ENCODE peak calls at places on chromosomes 13 and 19, in nine cellular contexts. E, Z, N, I, P, G, T, V and L are unnamed samples.

GRCh38 chr19:11708457-11708856 is 30.3 kb downstream of the ZNF823 start:
- DNase-seq in P (peak; percentile 14), E (no peak), I (no peak), T (no peak), V (no peak), Z (no peak), N (no peak), G (no peak), L (no peak)

GRCh38 chr13:63408227-63409202 is 1992.9 kb upstream of the PCDH20 start:
- DNase-seq in P (no peak), T (no peak), V (no peak), I (no peak), G (no peak), N (no peak), Z (peak; percentile 44), E (no peak), L (peak; percentile 94)

GRCh38 chr13:99307247-99307646 is at the start of gene GPR183:
- DNase-seq in E (no peak), I (no peak), G (no peak), P (peak; percentile 67), N (no peak), V (no peak), Z (no peak), T (no peak), L (no peak)

GRCh38 chr19:46115396-46116109 is 8.9 kb downstream of the IGFL3 start:
- DNase-seq in Z (peak; percentile 4), N (peak; percentile 31), V (peak; percentile 97), G (no peak), T (peak; percentile 85), I (no peak), P (peak; percentile 43), E (no peak), L (peak; percentile 77)

GRCh38 chr19:54451331-54451871 is 2.4 kb downstream of the LENG8 start:
- DNase-seq in Z (no peak), E (no peak), P (peak; percentile 82), T (peak; percentile 21), G (no peak), N (no peak), V (no peak), I (peak; percentile 36), L (peak; percentile 57)

GRCh38 chr19:31717316-31717715 is 368.1 kb upstream of the TSHZ3 start:
- DNase-seq in G (no peak), Z (no peak), P (no peak), N (no peak), V (no peak), I (peak; percentile 25), E (no peak), T (no peak), L (no peak)

GRCh38 chr19:35973487-35973886 is 21.5 kb upstream of the SDHAF1 start:
- DNase-seq in V (no peak), T (no peak), E (no peak), N (no peak), I (no peak), P (peak; percentile 12), G (no peak), Z (no peak), L (no peak)

GRCh38 chr19:13098291-13099072 is 4.2 kb downstream of the LYL1 start:
- DNase-seq in G (no peak), I (peak; percentile 75), E (no peak), P (peak; percentile 90), T (peak; percentile 71), V (no peak), Z (no peak), N (no peak), L (peak; percentile 46)

GRCh38 chr19:32421589-32422361 is 16.2 kb downstream of the DPY19L3 start:
- DNase-seq in E (no peak), T (no peak), P (peak; percentile 89), V (no peak), N (no peak), Z (no peak), G (no peak), I (no peak), L (peak; percentile 54)

GRCh38 chr19:43575955-43576451 is 402 bp downstream of the PINLYP start:
- DNase-seq in N (no peak), I (no peak), T (no peak), G (no peak), P (no peak), Z (no peak), E (no peak), V (peak; percentile 11), L (no peak)

GRCh38 chr19:3525052-3525451 is 13.9 kb upstream of the TEKTIP1 start:
- DNase-seq in G (no peak), V (no peak), N (no peak), Z (no peak), P (no peak), I (no peak), E (no peak), T (no peak), L (no peak)

GRCh38 chr19:32662186-32662585 is 12.8 kb downstream of the ANKRD27 start:
- DNase-seq in I (no peak), E (no peak), N (no peak), Z (no peak), P (peak; percentile 62), T (no peak), G (no peak), V (no peak), L (peak; percentile 69)

GRCh38 chr19:50565984-50566903 is 2.0 kb downstream of the LRRC4B start:
- DNase-seq in N (no peak), E (no peak), Z (no peak), I (peak; percentile 77), V (no peak), P (no peak), G (no peak), T (no peak), L (no peak)

GRCh38 chr19:50567882-50568281 is 353 bp downstream of the LRRC4B start:
- DNase-seq in N (no peak), T (no peak), E (no peak), P (no peak), I (no peak), Z (peak; percentile 78), G (no peak), V (no peak), L (no peak)

GRCh38 chr19:50568321-50569022 is at the start of gene LRRC4B:
- DNase-seq in V (no peak), Z (peak; percentile 93), I (peak; percentile 84), T (no peak), N (no peak), G (no peak), P (no peak), E (no peak), L (no peak)

GRCh38 chr19:50569023-50569697 is 925 bp upstream of the LRRC4B start:
- DNase-seq in N (no peak), P (no peak), I (peak; percentile 48), V (no peak), Z (no peak), E (no peak), G (no peak), T (no peak), L (no peak)

DNA sequence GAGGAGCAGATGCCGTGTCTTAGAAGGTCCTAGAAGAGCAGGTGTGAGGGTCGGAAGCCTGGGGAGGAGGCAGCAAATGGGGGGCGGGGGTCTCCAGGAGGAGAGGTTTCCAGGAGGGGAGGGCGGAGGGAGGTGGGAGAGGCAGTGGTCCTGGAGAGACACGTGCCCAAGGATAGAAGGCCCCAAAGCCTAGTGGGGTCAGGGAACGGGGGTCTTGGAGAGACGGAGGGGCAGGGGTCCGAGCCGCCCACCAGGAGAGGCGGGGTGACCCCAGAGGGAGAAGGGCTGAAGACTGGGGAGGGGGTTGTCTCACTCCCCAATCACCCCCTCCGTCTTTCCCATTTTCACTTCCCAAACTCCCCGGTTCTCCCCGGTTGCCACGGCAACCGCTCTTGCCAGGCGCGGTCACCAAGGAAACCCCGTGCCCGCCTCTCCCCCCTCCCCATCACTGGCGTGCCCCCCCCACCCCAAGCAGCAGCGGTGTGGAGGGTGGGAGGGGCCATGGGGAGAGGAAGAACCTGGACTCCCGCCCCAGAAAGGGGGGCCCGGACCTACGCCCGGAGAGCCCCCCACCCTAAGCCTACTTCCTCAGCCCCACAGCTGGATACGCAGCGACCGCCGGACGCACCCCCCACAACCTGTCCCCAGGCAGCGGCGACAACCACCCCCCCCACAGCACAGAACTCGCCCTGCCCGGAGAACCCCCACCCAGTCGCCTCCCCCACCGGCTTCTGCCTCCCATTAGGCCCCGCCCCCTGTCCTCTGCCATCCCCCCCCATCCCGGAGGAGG is 988 bp downstream of the LRRC4B start:
- DNase-seq in I (peak; percentile 59), E (no peak), N (no peak), G (no peak), P (no peak), T (no peak), V (no peak), Z (peak; percentile 89), L (no peak)
- H3K4me3 ChIP-seq in I (no peak overlapping the region), E (no peak overlapping the region), N (no peak overlapping the region), G (no peak overlapping the region), P (no peak overlapping the region), T (no peak overlapping the region), V (no peak overlapping the region), Z (peak overlapping the region; percentile 52), L (no peak overlapping the region)

DNA sequence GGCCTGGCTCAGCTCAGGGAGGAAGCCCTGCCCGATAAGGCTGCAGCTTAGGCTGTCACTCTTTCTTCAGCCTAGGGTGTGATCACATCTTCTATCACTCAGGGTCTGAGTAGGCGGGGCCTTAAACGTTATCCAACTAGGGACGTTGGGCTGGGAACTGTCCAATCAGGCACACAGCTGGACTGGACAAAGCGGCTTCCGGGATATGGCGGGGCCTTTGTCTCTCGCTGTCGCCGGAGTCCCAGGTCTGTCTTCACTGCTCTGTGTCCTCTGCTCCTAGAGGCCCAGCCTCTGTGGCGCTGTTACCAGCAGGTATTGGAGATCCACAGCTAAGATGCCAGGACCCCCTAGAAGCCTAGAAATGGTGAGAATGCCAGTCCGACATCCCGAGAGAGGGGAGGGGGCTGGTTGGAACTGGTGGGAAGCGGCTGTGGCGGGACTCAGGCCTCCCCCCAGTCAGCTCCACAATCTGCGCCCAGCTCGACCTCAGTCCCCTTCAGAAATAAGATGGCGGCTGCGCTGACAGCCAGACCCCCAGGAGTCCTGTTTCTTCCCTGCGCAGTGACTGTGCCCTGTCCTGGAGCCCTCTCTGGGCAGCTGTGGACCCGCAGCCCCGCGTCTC is at the start of gene ZNF254:
- DNase-seq in P (peak; percentile 98), G (no peak), V (peak; percentile 91), I (peak; percentile 97), E (peak; percentile 88), T (peak; percentile 94), Z (peak; percentile 84), N (peak; percentile 77), L (peak; percentile 97)
- TF ChIP-seq CTCF in P (peak; percentile 2), G (no peak), V (no peak), I (no peak), E (no peak), T (no peak), Z (no peak), N (no peak), L (peak; percentile 18)

GRCh38 chr19:18849838-18850400 is 18.2 kb downstream of the UPF1 start:
- DNase-seq in Z (no peak), T (no peak), G (no peak), N (no peak), I (no peak), V (no peak), P (no peak), E (no peak), L (peak; percentile 20)
- H3K4me3 ChIP-seq in Z (no peak overlapping the region), T (no peak overlapping the region), G (no peak overlapping the region), N (no peak overlapping the region), I (no peak overlapping the region), V (no peak overlapping the region), P (no peak overlapping the region), E (no peak overlapping the region), L (no peak overlapping the region)

GRCh38 chr13:41426047-41426446 is 31.3 kb upstream of the RGCC start:
- DNase-seq in P (no peak), Z (no peak), T (no peak), E (no peak), N (no peak), V (no peak), G (no peak), I (no peak), L (no peak)

GRCh38 chr13:41427700-41428099 is 29.6 kb upstream of the RGCC start:
- DNase-seq in T (no peak), N (no peak), P (no peak), E (no peak), G (no peak), I (no peak), Z (peak; percentile 19), V (no peak), L (no peak)

GRCh38 chr13:41428155-41428554 is 29.2 kb upstream of the RGCC start:
- DNase-seq in P (no peak), V (no peak), N (no peak), T (no peak), I (peak; percentile 63), Z (peak; percentile 65), G (no peak), E (no peak), L (no peak)
- TF ChIP-seq CTCF in P (no peak), V (no peak), N (peak; percentile 42), T (no peak), I (peak; percentile 75), Z (peak; percentile 62), G (no peak), E (no peak), L (peak; percentile 58)